ENCODE peak calls at places on chromosomes 12 and 14, in seven cellular contexts. W, B, H, Y, Z, N and G are unnamed samples. For H3K4me1, the result is how much of the 10 kb centered on the place peaks cover.

GRCh38 chr12:120849765-120850164 is 54.4 kb downstream of the SPPL3 start:
- DNase-seq in W (peak), B (no peak), H (no peak), Y (peak), Z (no peak), N (peak), G (peak)

GRCh38 chr14:99899578-99900178 is 106.5 kb downstream of the EML1 start:
- DNase-seq in W (no peak), B (no peak), H (no peak), Y (no peak), Z (no peak), N (no peak), G (no peak)

GRCh38 chr12:40727774-40728483 is 35.7 kb downstream of the CNTN1 start:
- DNase-seq in W (peak), B (no peak), H (no peak), Y (no peak), Z (no peak), N (no peak), G (no peak)

GRCh38 chr12:130017571-130018449 is 114.0 kb upstream of the TMEM132D start:
- DNase-seq in W (no peak), B (no peak), H (no peak), Y (no peak), Z (no peak), N (no peak), G (no peak)

GRCh38 chr12:114395755-114396152 is 10.2 kb downstream of the TBX5 start:
- DNase-seq in W (no peak), B (no peak), H (no peak), Y (no peak), Z (no peak), N (no peak), G (no peak)

GRCh38 chr12:50661300-50662120 is 102.4 kb upstream of the ATF1 start:
- DNase-seq in W (no peak), B (no peak), H (no peak), Y (no peak), Z (no peak), N (no peak), G (no peak)

GRCh38 chr12:121678721-121679300 is 9.4 kb upstream of the MORN3 start:
- DNase-seq in W (no peak), B (no peak), H (no peak), Y (no peak), Z (no peak), N (no peak), G (peak)

GRCh38 chr14:55689971-55690871 is 110.2 kb downstream of the KTN1 start:
- DNase-seq in W (no peak), B (no peak), H (no peak), Y (no peak), Z (no peak), N (no peak), G (no peak)

GRCh38 chr12:127363392-127363791 is 903.6 kb upstream of the TMEM132C start:
- DNase-seq in W (no peak), B (no peak), H (no peak), Y (no peak), Z (no peak), N (no peak), G (no peak)

GRCh38 chr12:48542300-48542928 is 17.0 kb downstream of the OR8S1 start:
- DNase-seq in W (peak), B (no peak), H (no peak), Y (peak), Z (no peak), N (peak), G (peak)

GRCh38 chr12:52434096-52434733 is at the start of gene KRT75:
- DNase-seq in W (no peak), B (no peak), H (no peak), Y (no peak), Z (no peak), N (no peak), G (no peak)

GRCh38 chr12:16828891-16829290 is 222.9 kb upstream of the LMO3 start:
- DNase-seq in W (no peak), B (no peak), H (no peak), Y (no peak), Z (no peak), N (no peak), G (no peak)

GRCh38 chr12:13093850-13094225 is 9.6 kb downstream of the GSG1 start:
- DNase-seq in W (no peak), B (no peak), H (no peak), Y (no peak), Z (no peak), N (no peak), G (no peak)

GRCh38 chr12:53560386-53560785 is 53.1 kb upstream of the NPFF start:
- DNase-seq in W (no peak), B (no peak), H (no peak), Y (no peak), Z (no peak), N (no peak), G (no peak)

GRCh38 chr12:133203344-133204263 is 22.3 kb downstream of the ZNF268 start:
- DNase-seq in W (no peak), B (no peak), H (no peak), Y (no peak), Z (no peak), N (no peak), G (no peak)

GRCh38 chr12:14373202-14373601 is 7.7 kb downstream of the ATF7IP start:
- DNase-seq in W (no peak), B (no peak), H (no peak), Y (no peak), Z (no peak), N (no peak), G (no peak)
- H3K27ac ChIP-seq in W (no peak), B (peak), H (no peak), Y (no peak), Z (no peak), N (peak), G (no peak)

DNA sequence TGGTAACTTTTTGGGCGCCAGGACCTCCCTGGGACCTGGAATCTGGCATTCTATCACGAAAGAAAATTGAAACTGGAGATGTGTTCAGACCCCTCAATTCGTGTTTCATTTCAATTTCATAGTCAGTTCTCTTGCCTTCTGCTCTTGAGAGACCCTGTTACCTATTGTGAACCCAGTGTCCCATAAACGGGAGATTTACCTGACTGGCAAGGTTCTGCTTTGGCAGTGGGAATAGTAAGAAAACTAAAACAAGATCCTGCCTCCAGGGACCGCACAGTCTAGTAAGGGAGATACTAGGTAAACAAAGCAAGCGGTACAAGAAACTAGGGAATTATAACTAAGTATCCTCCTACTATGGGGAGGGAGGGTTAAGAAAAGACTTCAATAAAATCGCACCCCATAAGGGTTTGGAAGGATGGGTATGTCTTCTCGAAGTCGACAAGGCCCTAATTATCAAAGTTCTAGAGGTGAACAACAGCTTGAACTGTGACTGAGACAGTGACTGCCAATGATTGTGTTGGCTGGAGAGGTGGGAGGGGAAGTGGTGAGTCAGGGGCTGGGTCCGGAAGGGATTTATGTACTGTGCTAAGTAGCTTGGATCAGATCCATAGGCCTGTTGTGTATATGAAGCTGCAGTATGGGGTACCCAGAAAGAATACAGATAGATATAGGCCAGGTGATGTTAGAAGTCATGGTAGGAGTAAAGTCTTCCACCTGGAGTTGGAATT is 754 bp downstream of the ACSS3 start:
- DNase-seq in W (no peak), B (peak), H (no peak), Y (peak), Z (peak), N (peak), G (peak)
- TF ChIP-seq POLR2A in W (no peak), B (no peak), H (no peak), Y (no peak), Z (no peak), N (peak), G (no peak)

GRCh38 chr14:101835166-101835557 is 73.7 kb downstream of the PPP2R5C start:
- DNase-seq in W (no peak), B (no peak), H (no peak), Y (no peak), Z (no peak), N (no peak), G (peak)

GRCh38 chr14:101836131-101836530 is 74.6 kb downstream of the PPP2R5C start:
- DNase-seq in W (no peak), B (peak), H (no peak), Y (no peak), Z (no peak), N (peak), G (peak)

GRCh38 chr14:101835566-101835965 is 74.1 kb downstream of the PPP2R5C start:
- DNase-seq in W (no peak), B (no peak), H (no peak), Y (no peak), Z (no peak), N (no peak), G (no peak)

GRCh38 chr14:101833045-101833444 is 71.5 kb downstream of the PPP2R5C start:
- DNase-seq in W (no peak), B (no peak), H (no peak), Y (peak), Z (no peak), N (peak), G (no peak)

GRCh38 chr14:101834387-101835165 is 73.1 kb downstream of the PPP2R5C start:
- DNase-seq in W (no peak), B (no peak), H (no peak), Y (peak), Z (no peak), N (no peak), G (peak)
- H3K4me1 ChIP-seq in W (under half), B (under half), H (under half), Y (half or more), Z (under half), N (half or more), G (half or more)

GRCh38 chr12:68335462-68335861 is 3.3 kb upstream of the MDM1 start:
- DNase-seq in W (no peak), B (no peak), H (no peak), Y (no peak), Z (no peak), N (no peak), G (no peak)
- H3K27ac ChIP-seq in W (no peak), B (no peak), H (no peak), Y (no peak), Z (no peak), N (no peak), G (no peak)

GRCh38 chr12:6613776-6614512 is 6.8 kb upstream of the CHD4 start:
- DNase-seq in W (peak), B (peak), H (peak), Y (peak), Z (peak), N (peak), G (peak)
- TF ChIP-seq POLR2A in W (no peak), B (no peak), H (no peak), Y (no peak), Z (no peak), N (peak), G (no peak)

DNA sequence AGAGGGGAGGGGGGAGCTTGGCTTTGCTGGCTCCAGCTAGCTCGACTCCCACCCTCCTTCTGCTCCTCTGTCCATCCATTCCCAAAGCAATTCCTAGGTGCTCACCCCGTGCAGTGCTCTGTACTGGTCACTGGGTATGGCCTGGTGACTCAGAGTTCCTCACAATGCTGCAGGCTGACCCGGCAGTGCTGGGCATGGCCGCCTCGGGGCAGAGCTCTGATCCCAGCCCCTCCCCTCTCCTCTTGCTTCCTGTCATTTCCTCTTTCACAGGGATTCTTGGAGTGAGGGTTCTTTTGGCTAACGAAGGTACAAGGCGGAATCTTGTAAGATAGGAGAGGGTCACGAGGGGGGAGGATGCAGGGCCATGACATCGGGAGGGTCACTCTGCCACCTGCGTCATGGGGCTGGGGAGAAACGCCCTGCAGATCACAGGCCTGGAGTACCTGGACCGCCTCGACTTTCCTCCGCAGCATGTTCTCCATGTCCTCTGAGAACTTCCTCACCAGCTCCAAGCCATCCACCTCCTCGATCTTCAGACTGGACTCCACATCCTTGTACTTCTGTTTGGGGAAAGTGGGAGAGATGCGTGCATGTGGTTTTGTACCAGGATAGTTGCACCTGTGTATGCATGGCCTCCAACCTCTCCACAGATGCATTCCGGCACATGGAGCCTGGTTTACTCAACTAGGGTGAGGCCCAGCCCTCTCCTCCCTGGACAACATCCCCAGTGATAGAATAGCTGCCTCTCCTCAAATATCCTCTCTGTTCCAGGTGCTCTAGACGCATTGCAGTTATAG is 5.7 kb downstream of the CACNA2D4 start:
- DNase-seq in W (no peak), B (no peak), H (peak), Y (no peak), Z (no peak), N (no peak), G (no peak)
- H3K4me1 ChIP-seq in W (under half), B (under half), H (under half), Y (under half), Z (under half), N (under half), G (under half)

GRCh38 chr14:63926641-63927040 is 73.8 kb downstream of the SYNE2 start:
- DNase-seq in W (no peak), B (no peak), H (no peak), Y (no peak), Z (no peak), N (no peak), G (no peak)

GRCh38 chr14:63918411-63918810 is 65.6 kb downstream of the SYNE2 start:
- DNase-seq in W (no peak), B (no peak), H (no peak), Y (no peak), Z (no peak), N (no peak), G (no peak)

GRCh38 chr14:63923422-63923752 is 70.6 kb downstream of the SYNE2 start:
- DNase-seq in W (no peak), B (no peak), H (no peak), Y (no peak), Z (no peak), N (no peak), G (no peak)

GRCh38 chr14:63924375-63924774 is 71.6 kb downstream of the SYNE2 start:
- DNase-seq in W (no peak), B (no peak), H (no peak), Y (no peak), Z (no peak), N (no peak), G (no peak)

DNA sequence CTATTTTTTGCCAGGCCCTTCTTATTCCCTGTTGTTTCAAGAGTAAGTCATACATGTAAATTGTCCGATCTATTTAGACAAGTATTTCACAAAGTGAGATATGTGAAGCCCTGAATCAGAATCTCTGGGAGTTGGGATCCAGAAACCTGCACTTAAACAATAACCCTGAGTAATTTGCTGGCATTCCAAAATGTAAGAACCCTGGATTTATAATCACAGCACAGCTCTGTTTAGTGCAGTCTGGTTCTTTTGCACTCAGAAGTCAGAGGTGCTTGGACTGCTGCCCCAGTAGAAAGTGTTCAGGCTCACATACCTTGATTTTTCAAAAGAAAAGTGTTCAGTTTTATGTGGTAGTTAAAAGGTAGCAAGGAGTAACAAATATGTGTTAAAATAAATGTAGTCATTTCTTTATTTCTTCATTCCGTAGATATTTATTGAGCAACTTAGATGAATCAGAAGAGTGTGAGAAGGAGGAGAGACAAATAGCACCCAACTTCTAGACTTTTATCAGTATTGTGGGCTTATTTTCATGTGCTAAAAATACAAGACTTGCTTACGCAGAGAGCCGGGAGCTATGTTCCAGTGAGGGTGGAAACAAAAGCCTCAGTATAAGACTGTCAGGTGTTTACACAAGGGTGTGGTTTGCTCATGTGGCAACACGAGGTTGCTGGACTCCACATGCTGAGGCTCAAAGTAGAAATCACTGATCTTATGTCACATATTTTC is 70.1 kb downstream of the SYNE2 start:
- DNase-seq in W (peak), B (no peak), H (peak), Y (peak), Z (no peak), N (no peak), G (peak)
- H3K27ac ChIP-seq in W (peak), B (no peak), H (peak), Y (peak), Z (peak), N (no peak), G (peak)

DNA sequence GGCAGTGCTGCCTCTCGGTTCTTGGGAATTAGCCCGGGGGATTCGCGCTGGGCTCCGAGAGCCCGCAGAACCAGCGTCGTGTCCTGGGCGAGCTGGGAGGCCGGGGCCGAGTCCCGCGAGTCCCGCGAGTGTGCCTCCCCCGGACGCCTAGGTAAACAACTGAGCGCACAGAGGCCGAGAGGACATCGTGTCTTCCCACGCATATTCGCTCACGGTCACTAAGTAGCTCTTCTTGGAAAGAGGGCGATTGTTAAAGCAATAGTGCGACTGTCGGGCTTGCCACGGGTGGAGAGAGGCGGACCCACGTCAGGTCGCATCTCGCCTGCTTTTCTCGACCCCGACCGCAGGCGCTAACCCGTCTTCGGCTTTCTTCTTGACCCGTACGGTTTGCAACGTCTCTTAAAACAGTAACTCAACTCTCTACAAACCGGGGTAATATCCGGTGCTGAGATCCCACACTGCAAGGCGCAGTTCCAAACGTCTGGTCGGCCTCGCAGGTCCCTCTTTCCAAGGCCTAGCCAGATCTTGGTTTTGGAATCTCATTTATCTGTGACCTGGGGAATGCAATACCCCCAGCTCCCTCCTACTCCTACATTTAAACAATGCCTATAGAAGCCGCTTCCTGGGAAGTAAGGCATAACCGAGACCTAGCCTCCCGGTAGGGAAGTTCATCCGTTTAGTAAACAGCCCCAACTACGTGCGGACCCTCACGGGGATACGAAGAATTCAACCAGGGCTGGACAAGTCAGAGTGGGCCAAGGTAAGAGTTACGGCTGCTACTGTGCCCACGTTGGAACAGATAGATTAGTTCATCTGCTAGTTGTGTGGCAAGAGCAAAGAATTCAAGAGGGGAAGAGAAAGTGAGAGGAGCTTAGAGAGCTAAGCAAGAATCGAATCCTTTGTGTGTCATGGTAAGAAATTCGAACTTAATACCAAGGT is 736 bp upstream of the PHLDA1 start:
- DNase-seq in W (peak), B (peak), H (peak), Y (peak), Z (no peak), N (peak), G (peak)
- TF ChIP-seq POLR2A in W (no peak), B (no peak), H (no peak), Y (no peak), Z (no peak), N (no peak), G (no peak)

DNA sequence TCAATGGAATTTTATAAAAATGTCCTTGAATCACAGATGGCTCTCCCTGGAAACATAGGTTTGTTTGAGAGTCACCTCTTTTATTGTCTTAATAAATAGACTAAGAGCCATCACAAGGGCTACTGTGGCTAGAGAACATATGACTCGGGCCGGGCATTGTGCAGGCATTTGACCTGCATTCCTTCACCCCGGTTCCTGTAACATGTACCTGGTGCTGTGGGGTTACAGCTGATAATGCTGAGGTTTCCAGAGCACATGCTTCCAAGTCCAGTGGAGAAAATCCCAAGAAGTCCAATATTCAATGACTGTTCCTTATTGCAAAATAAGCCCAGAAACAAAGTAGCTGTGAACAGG is 1.0 kb upstream of the ACACB start:
- DNase-seq in W (no peak), B (no peak), H (no peak), Y (peak), Z (no peak), N (no peak), G (no peak)
- H3K4me1 ChIP-seq in W (under half), B (under half), H (under half), Y (half or more), Z (under half), N (half or more), G (half or more)

DNA sequence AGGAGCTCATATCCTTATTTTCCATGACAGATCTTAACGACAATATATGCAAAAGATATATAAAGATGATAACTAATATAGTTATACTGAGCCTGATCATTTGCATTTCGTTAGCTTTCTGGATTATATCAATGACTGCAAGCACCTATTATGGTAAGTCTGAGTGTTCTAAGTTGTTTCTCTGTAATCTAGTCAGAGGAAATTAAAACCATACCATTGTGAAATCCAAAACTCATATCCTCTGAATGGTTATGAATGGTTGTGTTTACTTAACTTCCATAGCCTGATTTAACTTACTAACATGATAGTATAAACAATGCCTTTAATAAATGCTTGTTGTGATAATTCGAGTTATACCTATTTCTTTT is 760 bp downstream of the TMEM19 start:
- DNase-seq in W (no peak), B (no peak), H (no peak), Y (no peak), Z (no peak), N (no peak), G (no peak)
- H3K27ac ChIP-seq in W (peak), B (peak), H (peak), Y (peak), Z (peak), N (peak), G (peak)